ENCODE peak calls at places on chromosomes 4 and X, in five cellular contexts. F is CD4-positive, alpha-beta memory T cell; H is NCI-H1105; X is amygdala; J is hepatic stellate cell. A is an unnamed sample.

GRCh38 chr4:7295917-7296660 is 103.8 kb downstream of the SORCS2 start:
- DNase-seq in F (no peak), H (no peak), X (no peak), J (peak), A (peak)

GRCh38 chrX:112844250-112844649 is 3.6 kb upstream of the AMOT start:
- DNase-seq in F (no peak), H (no peak), X (no peak), J (no peak), A (no peak)

GRCh38 chr4:152310223-152310622 is 225.7 kb downstream of the FBXW7 start:
- DNase-seq in F (no peak), H (no peak), X (no peak), J (peak), A (no peak)

GRCh38 chr4:109412805-109413204 is 20.8 kb upstream of the SEC24B start:
- DNase-seq in F (no peak), H (no peak), X (no peak), J (no peak), A (no peak)

GRCh38 chr4:24211821-24212220 is 322.0 kb upstream of the PPARGC1A start:
- DNase-seq in F (no peak), H (no peak), X (no peak), J (no peak), A (no peak)

GRCh38 chrX:110059410-110059809 is 56.5 kb downstream of the TMEM164 start:
- DNase-seq in F (no peak), H (no peak), X (no peak), J (no peak), A (no peak)

GRCh38 chr4:88445252-88445651 is 11.7 kb upstream of the HERC5 start:
- DNase-seq in F (no peak), H (no peak), X (no peak), J (no peak), A (no peak)

GRCh38 chr4:119939066-119939995 is 127.3 kb downstream of the MAD2L1 start:
- DNase-seq in F (no peak), H (no peak), X (no peak), J (peak), A (no peak)

GRCh38 chr4:4880492-4880891 is 21.0 kb downstream of the MSX1 start:
- DNase-seq in F (no peak), H (no peak), X (no peak), J (no peak), A (no peak)

GRCh38 chr4:2507259-2507658 is 29.2 kb upstream of the FAM193A start:
- DNase-seq in F (no peak), H (no peak), X (no peak), J (no peak), A (no peak)

GRCh38 chrX:92213781-92214180 is 434.6 kb downstream of the PCDH11X start:
- DNase-seq in F (no peak), H (no peak), X (no peak), J (no peak), A (no peak)

GRCh38 chr4:6549890-6550620 is 24.9 kb upstream of the MAN2B2 start:
- DNase-seq in F (no peak), H (no peak), X (no peak), J (no peak), A (no peak)

GRCh38 chrX:45445745-45446412 is 245.2 kb upstream of the DIPK2B start:
- DNase-seq in F (no peak), H (no peak), X (no peak), J (peak), A (no peak)

A was measured in occipital lobe.